ENCODE peak calls at places on chromosomes 11 and 22, in five cellular contexts. R is IMR-90, A is K562, I is SK-N-SH, P is HepG2. L is an unnamed sample.

GRCh38 chr11:20088368-20089260 is 71.7 kb downstream of the DBX1 start:
- DNase-seq in R (peak; percentile 37), A (no peak), I (no peak), P (no peak), L (no peak)

GRCh38 chr11:80722616-80723015 is 1281.8 kb upstream of the TENM4 start:
- DNase-seq in R (no peak), A (no peak), I (no peak), P (no peak), L (no peak)

GRCh38 chr11:88494857-88495256 is 157.3 kb upstream of the CTSC start:
- DNase-seq in R (no peak), A (no peak), I (no peak), P (no peak), L (no peak)

GRCh38 chr11:130510407-130511006 is 62.1 kb downstream of the ADAMTS15 start:
- DNase-seq in R (peak; percentile 83), A (no peak), I (no peak), P (no peak), L (no peak)

GRCh38 chr11:96412761-96413381 is 23.1 kb downstream of the JRKL start:
- DNase-seq in R (no peak), A (no peak), I (no peak), P (peak; percentile 12), L (no peak)

GRCh38 chr22:43289976-43290663 is 53.1 kb downstream of the SCUBE1 start:
- DNase-seq in R (peak; percentile 11), A (no peak), I (peak; percentile 54), P (no peak), L (no peak)

GRCh38 chr11:106286881-106287504 is 209.5 kb downstream of the AASDHPPT start:
- DNase-seq in R (no peak), A (no peak), I (no peak), P (no peak), L (no peak)

GRCh38 chr22:23053051-23053707 is 17.1 kb upstream of the GNAZ start:
- DNase-seq in R (no peak), A (no peak), I (no peak), P (no peak), L (no peak)

GRCh38 chr22:32644252-32645100 is 157.0 kb upstream of the TIMP3 start:
- DNase-seq in R (peak; percentile 59), A (no peak), I (no peak), P (peak; percentile 98), L (no peak)

GRCh38 chr11:43578346-43579170 is 102.0 kb upstream of the HSD17B12 start:
- DNase-seq in R (peak; percentile 74), A (no peak), I (no peak), P (no peak), L (no peak)

GRCh38 chr11:114447444-114447843 is 8.2 kb downstream of the REXO2 start:
- DNase-seq in R (no peak), A (no peak), I (no peak), P (no peak), L (no peak)

GRCh38 chr11:19673924-19674390 is 38.7 kb upstream of the NAV2 start:
- DNase-seq in R (no peak), A (no peak), I (no peak), P (no peak), L (no peak)

GRCh38 chr11:13772223-13773046 is 104.0 kb downstream of the FAR1 start:
- DNase-seq in R (peak; percentile 62), A (peak; percentile 24), I (peak; percentile 39), P (peak; percentile 58), L (peak; percentile 11)

GRCh38 chr11:129279326-129280026 is 87.4 kb upstream of the ARHGAP32 start:
- DNase-seq in R (peak; percentile 67), A (no peak), I (peak; percentile 98), P (peak; percentile 67), L (no peak)

GRCh38 chr22:36086170-36086490 is 57.5 kb upstream of the RBFOX2 start:
- DNase-seq in R (no peak), A (peak; percentile 45), I (no peak), P (no peak), L (no peak)

GRCh38 chr11:19677380-19678080 is 35.1 kb upstream of the NAV2 start:
- DNase-seq in R (no peak), A (no peak), I (no peak), P (no peak), L (no peak)

GRCh38 chr11:14041040-14041439 is 78.5 kb downstream of the SPON1 start:
- DNase-seq in R (peak; percentile 22), A (peak; percentile 36), I (no peak), P (no peak), L (no peak)

GRCh38 chr22:22408731-22409696 is 99.5 kb downstream of the ZNF280B start:
- DNase-seq in R (peak; percentile 4), A (peak; percentile 86), I (peak; percentile 44), P (peak; percentile 45), L (no peak)

GRCh38 chr11:34749666-34750659 is 129.1 kb downstream of the EHF start:
- DNase-seq in R (peak; percentile 68), A (no peak), I (no peak), P (no peak), L (no peak)

GRCh38 chr11:24963879-24964278 is 467.0 kb downstream of the LUZP2 start:
- DNase-seq in R (no peak), A (no peak), I (no peak), P (no peak), L (no peak)

GRCh38 chr11:14500181-14500651 is 605 bp upstream of the COPB1 start:
- DNase-seq in R (peak; percentile 68), A (no peak), I (peak; percentile 48), P (peak; percentile 39), L (peak; percentile 30)

GRCh38 chr11:74726547-74727182 is 4.6 kb downstream of the CHRDL2 start:
- DNase-seq in R (peak; percentile 85), A (peak; percentile 82), I (peak; percentile 87), P (peak; percentile 58), L (no peak)

GRCh38 chr11:61630104-61630503 is 49.2 kb upstream of the SYT7 start:
- DNase-seq in R (no peak), A (no peak), I (no peak), P (no peak), L (no peak)

GRCh38 chr11:15878756-15879155 is 477.6 kb downstream of the SOX6 start:
- DNase-seq in R (no peak), A (no peak), I (no peak), P (no peak), L (no peak)

GRCh38 chr11:82680252-82680651 is 53.4 kb downstream of the FAM181B start:
- DNase-seq in R (no peak), A (no peak), I (no peak), P (no peak), L (no peak)

GRCh38 chr22:35177811-35178210 is 79.5 kb upstream of the HMGXB4 start:
- DNase-seq in R (no peak), A (no peak), I (no peak), P (no peak), L (no peak)

GRCh38 chr11:69424748-69425147 is 56.7 kb upstream of the LINC01488 start:
- DNase-seq in R (no peak), A (no peak), I (no peak), P (no peak), L (no peak)

GRCh38 chr11:128052912-128053641 is 534.3 kb downstream of the ETS1 start:
- DNase-seq in R (peak; percentile 77), A (no peak), I (peak; percentile 15), P (no peak), L (no peak)

DNA sequence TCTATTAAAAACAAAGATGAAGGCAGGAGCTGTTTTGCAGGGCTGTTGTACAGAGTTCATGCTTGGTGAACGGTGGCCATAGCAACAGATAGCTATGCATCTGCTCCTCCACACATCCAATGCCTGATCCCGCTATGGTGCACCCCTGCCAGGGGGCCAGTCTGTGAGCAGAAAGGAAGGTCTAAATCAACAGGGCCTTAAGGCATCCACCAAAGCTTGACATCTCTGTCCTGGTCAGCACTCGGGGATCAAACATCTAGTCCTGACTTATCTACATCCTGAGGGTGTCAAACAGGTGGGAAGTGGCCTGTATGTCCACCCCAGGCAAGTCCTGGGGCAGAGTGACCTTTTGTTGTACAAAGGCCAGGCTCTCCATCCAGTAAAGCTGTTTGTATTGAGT is 36.3 kb downstream of the DKK3 start:
- DNase-seq in R (no peak), A (no peak), I (no peak), P (no peak), L (no peak)
- TF ChIP-seq RFX5 in R (no peak), A (no peak), I (no peak), P (no peak), L (no peak)

GRCh38 chr11:66312549-66313320 is 4.1 kb downstream of the CD248 start:
- DNase-seq in R (peak; percentile 99), A (peak; percentile 98), I (peak; percentile 94), P (peak; percentile 96), L (no peak)

GRCh38 chr11:66314561-66315497 is 2.0 kb downstream of the CD248 start:
- DNase-seq in R (no peak), A (no peak), I (no peak), P (no peak), L (no peak)

GRCh38 chr11:66311965-66312548 is 4.8 kb downstream of the CD248 start:
- DNase-seq in R (peak; percentile 89), A (peak; percentile 90), I (peak; percentile 88), P (peak; percentile 95), L (peak; percentile 78)

GRCh38 chr11:66314186-66314501 is 2.7 kb downstream of the CD248 start:
- DNase-seq in R (no peak), A (no peak), I (no peak), P (no peak), L (no peak)

DNA sequence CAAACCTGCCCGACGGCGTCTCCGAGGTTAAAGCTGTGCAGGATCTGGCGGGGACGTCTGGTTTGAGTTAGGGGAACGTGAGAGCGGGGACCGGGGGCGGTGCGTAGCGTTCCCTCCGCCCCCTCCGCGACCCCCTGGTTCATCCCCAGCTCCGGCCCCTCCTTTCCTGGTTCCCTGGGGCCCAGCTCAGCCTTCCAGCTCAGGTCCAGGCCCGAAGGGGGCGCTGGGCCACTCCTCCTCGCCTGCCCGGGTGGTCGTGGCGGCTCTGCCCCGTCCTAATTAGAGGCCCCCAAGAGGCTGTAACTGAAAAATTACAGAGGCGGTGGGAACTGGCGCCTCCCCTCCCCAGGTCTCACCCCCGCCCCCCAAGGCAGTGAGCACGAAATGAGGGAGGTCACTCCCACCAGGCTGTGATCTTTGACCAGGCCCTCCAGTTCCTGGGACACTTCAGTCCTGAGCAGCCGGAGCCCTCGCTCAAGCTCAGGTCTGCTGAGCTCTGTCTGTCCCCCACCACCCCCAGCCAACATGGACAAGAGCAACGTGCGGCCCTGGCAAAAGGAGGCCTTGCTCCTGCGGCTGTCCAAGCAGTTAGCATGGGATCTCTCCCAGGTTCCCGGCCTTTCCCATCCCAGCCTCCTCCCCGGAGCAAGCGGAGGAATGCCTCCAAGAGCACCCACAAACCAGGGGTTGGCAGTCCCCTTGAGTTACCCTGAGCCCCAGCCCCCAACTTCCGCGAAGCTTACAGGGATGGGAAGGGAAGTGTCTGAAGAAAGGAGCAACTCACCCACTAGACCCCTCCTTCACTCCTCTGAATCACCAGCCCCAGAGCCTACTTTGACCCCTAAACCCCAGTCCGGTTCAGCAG is 3.3 kb downstream of the CD248 start:
- DNase-seq in R (peak; percentile 40), A (peak; percentile 45), I (peak; percentile 90), P (peak; percentile 69), L (no peak)
- TF ChIP-seq MXI1 in R (peak; percentile 28), A (no peak), I (peak; percentile 6), P (peak; percentile 0), L (no peak)

GRCh38 chr11:57901278-57901677 is 122.4 kb upstream of the OR9Q1 start:
- DNase-seq in R (no peak), A (peak; percentile 28), I (no peak), P (no peak), L (no peak)
- TF ChIP-seq RFX5 in R (no peak), A (no peak), I (no peak), P (no peak), L (no peak)

DNA sequence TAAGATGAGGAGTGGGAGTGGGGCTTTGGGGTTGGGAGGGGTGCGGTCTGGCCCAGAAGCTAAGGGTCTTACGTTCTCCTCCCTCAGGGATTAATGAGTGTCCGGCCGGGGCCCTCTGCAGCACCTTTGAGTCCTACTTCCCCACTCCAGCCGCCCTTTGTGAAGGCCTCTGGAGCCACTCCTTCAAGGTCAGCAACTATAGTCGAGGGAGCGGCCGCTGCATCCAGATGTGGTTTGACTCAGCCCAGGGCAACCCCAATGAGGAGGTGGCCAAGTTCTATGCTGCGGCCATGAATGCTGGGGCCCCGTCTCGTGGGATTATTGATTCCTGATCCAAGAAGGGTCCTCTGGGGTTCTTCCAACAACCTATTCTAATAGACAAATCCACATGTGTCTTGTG is 4.0 kb downstream of the FOLR3 start:
- DNase-seq in R (no peak), A (no peak), I (no peak), P (no peak), L (no peak)
- TF ChIP-seq MXI1 in R (no peak), A (no peak), I (no peak), P (no peak), L (no peak)